ENCODE peak calls at places on chromosomes 1 and 21, in seven cellular contexts. One of them, this sample, is unnamed.

GRCh38 chr21:42526379-42526727 is 12.7 kb downstream of the SLC37A1 start:
- DNase-seq in glomerular endothelial cell: no peak
- DNase-seq in omental fat pad: no peak
- DNase-seq in NCI-H460: no peak
- DNase-seq in small intestine: peak; percentile 92
- DNase-seq in NCI-H1436: no peak
- DNase-seq in HEK293T: no peak
- DNase-seq in this sample: no peak

GRCh38 chr1:53339736-53340385 is 12.0 kb upstream of the LRP8 start:
- DNase-seq in glomerular endothelial cell: no peak
- DNase-seq in omental fat pad: no peak
- DNase-seq in NCI-H1436: no peak
- DNase-seq in HEK293T: no peak
- DNase-seq in NCI-H460: no peak
- DNase-seq in small intestine: no peak
- DNase-seq in this sample: no peak

GRCh38 chr1:41435570-41436178 is 48.8 kb downstream of the EDN2 start:
- DNase-seq in NCI-H1436: no peak
- DNase-seq in small intestine: no peak
- DNase-seq in HEK293T: no peak
- DNase-seq in NCI-H460: no peak
- DNase-seq in omental fat pad: no peak
- DNase-seq in glomerular endothelial cell: no peak
- DNase-seq in this sample: no peak

GRCh38 chr1:6358144-6358624 is 35.4 kb downstream of the ACOT7 start:
- DNase-seq in NCI-H460: no peak
- DNase-seq in small intestine: no peak
- DNase-seq in glomerular endothelial cell: no peak
- DNase-seq in NCI-H1436: no peak
- DNase-seq in HEK293T: no peak
- DNase-seq in omental fat pad: no peak
- DNase-seq in this sample: peak; percentile 29

GRCh38 chr21:39307466-39307865 is 6.0 kb downstream of the BRWD1 start:
- DNase-seq in HEK293T: no peak
- DNase-seq in glomerular endothelial cell: no peak
- DNase-seq in omental fat pad: no peak
- DNase-seq in small intestine: no peak
- DNase-seq in NCI-H1436: no peak
- DNase-seq in NCI-H460: no peak
- DNase-seq in this sample: no peak

GRCh38 chr1:38586993-38587646 is 272.5 kb downstream of the RRAGC start:
- DNase-seq in omental fat pad: no peak
- DNase-seq in small intestine: peak; percentile 26
- DNase-seq in glomerular endothelial cell: no peak
- DNase-seq in HEK293T: peak; percentile 79
- DNase-seq in NCI-H460: peak; percentile 13
- DNase-seq in NCI-H1436: no peak
- DNase-seq in this sample: peak; percentile 26

GRCh38 chr1:62508187-62508758 is 71.4 kb downstream of the USP1 start:
- DNase-seq in glomerular endothelial cell: no peak
- DNase-seq in NCI-H460: peak; percentile 25
- DNase-seq in NCI-H1436: peak; percentile 1
- DNase-seq in HEK293T: peak; percentile 34
- DNase-seq in small intestine: peak; percentile 46
- DNase-seq in omental fat pad: no peak
- DNase-seq in this sample: peak; percentile 12

GRCh38 chr1:51916587-51917405 is 38.3 kb upstream of the NRDC start:
- DNase-seq in NCI-H460: no peak
- DNase-seq in glomerular endothelial cell: no peak
- DNase-seq in NCI-H1436: no peak
- DNase-seq in small intestine: no peak
- DNase-seq in HEK293T: no peak
- DNase-seq in omental fat pad: no peak
- DNase-seq in this sample: no peak

GRCh38 chr1:156726549-156727226 is 1.6 kb upstream of the METTL25B start:
- DNase-seq in NCI-H460: peak; percentile 84
- DNase-seq in HEK293T: peak; percentile 71
- DNase-seq in small intestine: peak; percentile 71
- DNase-seq in omental fat pad: no peak
- DNase-seq in NCI-H1436: peak; percentile 26
- DNase-seq in glomerular endothelial cell: no peak
- DNase-seq in this sample: peak; percentile 51